ENCODE peak calls at places on chromosomes 16 and 17, in eight cellular contexts. O is fibroblast of mammary gland; I is cardiac fibroblast; Y is activated CD8-positive, alpha-beta memory T cell treated with anti-CD3 and anti-CD28 coated beads for 24 hours; X is NCI-H1092; Z is spleen; K is endothelial cell; H is globus pallidus. R is an unnamed sample.

GRCh38 chr16:6836771-6837170 is 495.9 kb upstream of the RBFOX1 start:
- DNase-seq in I (no peak), H (no peak), O (no peak), K (no peak), Z (no peak), X (no peak), Y (no peak), R (no peak)

GRCh38 chr17:56373981-56374380 is 219.5 kb upstream of the NOG start:
- DNase-seq in H (no peak), Z (no peak), X (no peak), I (no peak), K (no peak), O (no peak), Y (no peak), R (no peak)

GRCh38 chr17:54974758-54975157 is 6.2 kb downstream of the STXBP4 start:
- DNase-seq in H (no peak), X (no peak), O (no peak), I (no peak), Z (no peak), K (no peak), Y (no peak), R (no peak)

GRCh38 chr16:81447383-81448101 is 2.9 kb downstream of the CMIP start:
- DNase-seq in Y (no peak), O (no peak), K (no peak), H (no peak), I (no peak), Z (no peak), X (no peak), R (no peak)

GRCh38 chr16:66711581-66711980 is 15.0 kb upstream of the CMTM4 start:
- DNase-seq in O (no peak), H (no peak), X (no peak), Z (no peak), Y (no peak), K (no peak), I (no peak), R (no peak)

GRCh38 chr16:89060207-89060794 is 33.4 kb upstream of the ACSF3 start:
- DNase-seq in Z (no peak), H (no peak), O (no peak), K (no peak), Y (no peak), I (no peak), X (no peak), R (no peak)

GRCh38 chr17:60066576-60066975 is 12.1 kb downstream of the HEATR6 start:
- DNase-seq in Y (no peak), K (no peak), H (no peak), I (no peak), O (no peak), Z (no peak), X (no peak), R (no peak)

GRCh38 chr16:66741131-66741900 is 10.1 kb downstream of the DYNC1LI2 start:
- DNase-seq in X (peak; percentile 2), K (peak; percentile 24), H (peak; percentile 99), Z (no peak), I (peak; percentile 94), O (peak; percentile 91), Y (no peak), R (peak; percentile 68)

GRCh38 chr17:12789976-12790805 is 893 bp downstream of the ARHGAP44 start:
- DNase-seq in X (no peak), I (no peak), O (no peak), Y (no peak), K (peak; percentile 37), Z (peak; percentile 74), H (no peak), R (no peak)

GRCh38 chr16:47977802-47978201 is 178.0 kb downstream of the ABCC12 start:
- DNase-seq in O (no peak), X (no peak), Y (no peak), I (no peak), H (no peak), K (no peak), Z (no peak), R (no peak)

GRCh38 chr16:51982715-51983680 is 563.9 kb downstream of the TOX3 start:
- DNase-seq in H (peak; percentile 85), I (peak; percentile 81), X (peak; percentile 79), Z (no peak), Y (no peak), K (peak; percentile 56), O (peak; percentile 79), R (peak; percentile 69)

GRCh38 chr16:10868562-10869469 is 8.2 kb upstream of the CIITA start:
- DNase-seq in I (no peak), H (peak; percentile 58), X (no peak), Z (peak; percentile 92), K (no peak), Y (no peak), O (no peak), R (peak; percentile 1)

GRCh38 chr17:81386141-81386645 is 9.1 kb upstream of the BAHCC1 start:
- DNase-seq in I (no peak), O (no peak), H (no peak), K (no peak), Z (no peak), X (no peak), Y (no peak), R (no peak)

GRCh38 chr16:25966172-25967097 is 274.7 kb downstream of the HS3ST4 start:
- DNase-seq in O (no peak), I (no peak), K (no peak), H (peak; percentile 10), Z (no peak), X (no peak), Y (no peak), R (no peak)

GRCh38 chr16:17379121-17379571 is 91.6 kb downstream of the XYLT1 start:
- DNase-seq in X (no peak), H (no peak), I (peak; percentile 48), O (peak; percentile 77), K (no peak), Z (no peak), Y (no peak), R (no peak)

GRCh38 chr16:54191592-54191991 is 95.0 kb downstream of the IRX3 start:
- DNase-seq in K (no peak), Z (no peak), X (no peak), H (no peak), Y (no peak), I (no peak), O (no peak), R (no peak)